ENCODE peak calls at places on chromosomes 4 and X, in seven cellular contexts. One of them, this sample, is unnamed.

GRCh38 chr4:147096667-147097604 is 151.3 kb upstream of the TTC29 start:
- DNase-seq in PC-3: peak; percentile 64
- DNase-seq in GM12878: no peak
- DNase-seq in tibial artery: no peak
- DNase-seq in neuronal stem cell: peak; percentile 50
- DNase-seq in right atrium auricular region: no peak
- DNase-seq in heart right ventricle: no peak
- DNase-seq in this sample: no peak

GRCh38 chr4:159010563-159011260 is 92.2 kb upstream of the RAPGEF2 start:
- DNase-seq in PC-3: peak; percentile 68
- DNase-seq in GM12878: no peak
- DNase-seq in tibial artery: peak; percentile 80
- DNase-seq in neuronal stem cell: no peak
- DNase-seq in right atrium auricular region: peak; percentile 73
- DNase-seq in heart right ventricle: peak; percentile 64
- DNase-seq in this sample: no peak

GRCh38 chrX:130555341-130555740 is 153.6 kb downstream of the RBMX2 start:
- DNase-seq in PC-3: no peak
- DNase-seq in GM12878: no peak
- DNase-seq in tibial artery: no peak
- DNase-seq in neuronal stem cell: no peak
- DNase-seq in right atrium auricular region: no peak
- DNase-seq in heart right ventricle: no peak
- DNase-seq in this sample: peak; percentile 6

GRCh38 chr4:2320746-2321145 is 58.8 kb upstream of the MXD4 start:
- DNase-seq in PC-3: no peak
- DNase-seq in GM12878: no peak
- DNase-seq in tibial artery: peak; percentile 53
- DNase-seq in neuronal stem cell: no peak
- DNase-seq in right atrium auricular region: peak; percentile 42
- DNase-seq in heart right ventricle: no peak
- DNase-seq in this sample: peak; percentile 4

GRCh38 chrX:27987862-27988646 is 6.8 kb upstream of the DCAF8L1 start:
- DNase-seq in PC-3: no peak
- DNase-seq in GM12878: no peak
- DNase-seq in tibial artery: no peak
- DNase-seq in neuronal stem cell: no peak
- DNase-seq in right atrium auricular region: no peak
- DNase-seq in heart right ventricle: no peak
- DNase-seq in this sample: no peak

GRCh38 chrX:63013549-63013948 is 337.6 kb downstream of the SPIN4 start:
- DNase-seq in PC-3: no peak
- DNase-seq in GM12878: no peak
- DNase-seq in tibial artery: no peak
- DNase-seq in neuronal stem cell: no peak
- DNase-seq in right atrium auricular region: no peak
- DNase-seq in heart right ventricle: no peak
- DNase-seq in this sample: no peak

GRCh38 chrX:22360129-22360528 is 87.4 kb downstream of the CBLL2 start:
- DNase-seq in PC-3: no peak
- DNase-seq in GM12878: no peak
- DNase-seq in tibial artery: no peak
- DNase-seq in neuronal stem cell: no peak
- DNase-seq in right atrium auricular region: no peak
- DNase-seq in heart right ventricle: no peak
- DNase-seq in this sample: no peak

GRCh38 chrX:153057281-153057680 is 1.0 kb downstream of the PNMA3 start:
- DNase-seq in PC-3: no peak
- DNase-seq in GM12878: no peak
- DNase-seq in tibial artery: no peak
- DNase-seq in neuronal stem cell: no peak
- DNase-seq in right atrium auricular region: no peak
- DNase-seq in heart right ventricle: no peak
- DNase-seq in this sample: no peak

GRCh38 chrX:37986893-37987292 is 19.5 kb upstream of the SYTL5 start:
- DNase-seq in PC-3: peak; percentile 48
- DNase-seq in GM12878: no peak
- DNase-seq in tibial artery: no peak
- DNase-seq in neuronal stem cell: no peak
- DNase-seq in right atrium auricular region: no peak
- DNase-seq in heart right ventricle: no peak
- DNase-seq in this sample: no peak

GRCh38 chr4:153222162-153222789 is 18.0 kb downstream of the TRIM2 start:
- DNase-seq in PC-3: peak; percentile 79
- DNase-seq in GM12878: no peak
- DNase-seq in tibial artery: peak; percentile 80
- DNase-seq in neuronal stem cell: peak; percentile 80
- DNase-seq in right atrium auricular region: peak; percentile 80
- DNase-seq in heart right ventricle: peak; percentile 58
- DNase-seq in this sample: peak; percentile 67

GRCh38 chr4:7786040-7786439 is 153.6 kb downstream of the AFAP1 start:
- DNase-seq in PC-3: no peak
- DNase-seq in GM12878: no peak
- DNase-seq in tibial artery: peak; percentile 47
- DNase-seq in neuronal stem cell: no peak
- DNase-seq in right atrium auricular region: no peak
- DNase-seq in heart right ventricle: no peak
- DNase-seq in this sample: no peak

GRCh38 chrX:40607381-40607780 is 15.8 kb upstream of the MPC1L start:
- DNase-seq in PC-3: no peak
- DNase-seq in GM12878: no peak
- DNase-seq in tibial artery: no peak
- DNase-seq in neuronal stem cell: no peak
- DNase-seq in right atrium auricular region: no peak
- DNase-seq in heart right ventricle: no peak
- DNase-seq in this sample: no peak

GRCh38 chr4:77800483-77801259 is 18.5 kb downstream of the CNOT6L start:
- DNase-seq in PC-3: no peak
- DNase-seq in GM12878: no peak
- DNase-seq in tibial artery: no peak
- DNase-seq in neuronal stem cell: no peak
- DNase-seq in right atrium auricular region: no peak
- DNase-seq in heart right ventricle: no peak
- DNase-seq in this sample: no peak

GRCh38 chr4:178414881-178415446 is 972.7 kb upstream of the AGA start:
- DNase-seq in PC-3: no peak
- DNase-seq in GM12878: no peak
- DNase-seq in tibial artery: no peak
- DNase-seq in neuronal stem cell: no peak
- DNase-seq in right atrium auricular region: no peak
- DNase-seq in heart right ventricle: no peak
- DNase-seq in this sample: no peak

GRCh38 chr4:114472269-114473032 is 126.2 kb upstream of the UGT8 start:
- DNase-seq in PC-3: no peak
- DNase-seq in GM12878: no peak
- DNase-seq in tibial artery: no peak
- DNase-seq in neuronal stem cell: no peak
- DNase-seq in right atrium auricular region: no peak
- DNase-seq in heart right ventricle: no peak
- DNase-seq in this sample: no peak

GRCh38 chrX:112641449-112641848 is 38.3 kb downstream of the LHFPL1 start:
- DNase-seq in PC-3: no peak
- DNase-seq in GM12878: no peak
- DNase-seq in tibial artery: no peak
- DNase-seq in neuronal stem cell: no peak
- DNase-seq in right atrium auricular region: no peak
- DNase-seq in heart right ventricle: no peak
- DNase-seq in this sample: no peak

GRCh38 chr4:154714339-154715040 is 29.3 kb upstream of the LRAT start:
- DNase-seq in PC-3: peak; percentile 40
- DNase-seq in GM12878: no peak
- DNase-seq in tibial artery: no peak
- DNase-seq in neuronal stem cell: no peak
- DNase-seq in right atrium auricular region: no peak
- DNase-seq in heart right ventricle: no peak
- DNase-seq in this sample: no peak

GRCh38 chrX:136694491-136695087 is 46.6 kb downstream of the CD40LG start:
- DNase-seq in PC-3: peak; percentile 64
- DNase-seq in GM12878: no peak
- DNase-seq in tibial artery: no peak
- DNase-seq in neuronal stem cell: peak; percentile 30
- DNase-seq in right atrium auricular region: no peak
- DNase-seq in heart right ventricle: no peak
- DNase-seq in this sample: peak; percentile 8

GRCh38 chr4:185016946-185017797 is 1.1 kb upstream of the HELT start:
- DNase-seq in PC-3: no peak
- DNase-seq in GM12878: no peak
- DNase-seq in tibial artery: no peak
- DNase-seq in neuronal stem cell: no peak
- DNase-seq in right atrium auricular region: no peak
- DNase-seq in heart right ventricle: no peak
- DNase-seq in this sample: no peak

GRCh38 chr4:188091-188490 is 63.8 kb downstream of the ZNF718 start:
- DNase-seq in PC-3: no peak
- DNase-seq in GM12878: no peak
- DNase-seq in tibial artery: no peak
- DNase-seq in neuronal stem cell: no peak
- DNase-seq in right atrium auricular region: no peak
- DNase-seq in heart right ventricle: no peak
- DNase-seq in this sample: no peak
- H3K9me3 ChIP-seq in PC-3: peaks cover 9% of the 10 kb centered on the region
- H3K9me3 ChIP-seq in GM12878: peaks cover 3% of the 10 kb centered on the region
- H3K9me3 ChIP-seq in tibial artery: peaks cover 89% of the 10 kb centered on the region
- H3K9me3 ChIP-seq in neuronal stem cell: peaks cover 44% of the 10 kb centered on the region
- H3K9me3 ChIP-seq in right atrium auricular region: peaks cover 77% of the 10 kb centered on the region
- H3K9me3 ChIP-seq in heart right ventricle: peaks cover 77% of the 10 kb centered on the region
- H3K9me3 ChIP-seq in this sample: no peaks in the 10 kb centered on the region

GRCh38 chr4:133149364-133149695 is 236 bp downstream of the PCDH10 start:
- DNase-seq in PC-3: no peak
- DNase-seq in GM12878: no peak
- DNase-seq in tibial artery: no peak
- DNase-seq in neuronal stem cell: no peak
- DNase-seq in right atrium auricular region: no peak
- DNase-seq in heart right ventricle: no peak
- DNase-seq in this sample: no peak
- H3K4me3 ChIP-seq in PC-3: peak overlapping the region; percentile 72
- H3K4me3 ChIP-seq in GM12878: no peak overlapping the region
- H3K4me3 ChIP-seq in tibial artery: peak overlapping the region; percentile 72
- H3K4me3 ChIP-seq in neuronal stem cell: peak overlapping the region; percentile 44
- H3K4me3 ChIP-seq in right atrium auricular region: peak overlapping the region; percentile 27
- H3K4me3 ChIP-seq in heart right ventricle: peak overlapping the region; percentile 41
- H3K4me3 ChIP-seq in this sample: peak overlapping the region; percentile 94

DNA sequence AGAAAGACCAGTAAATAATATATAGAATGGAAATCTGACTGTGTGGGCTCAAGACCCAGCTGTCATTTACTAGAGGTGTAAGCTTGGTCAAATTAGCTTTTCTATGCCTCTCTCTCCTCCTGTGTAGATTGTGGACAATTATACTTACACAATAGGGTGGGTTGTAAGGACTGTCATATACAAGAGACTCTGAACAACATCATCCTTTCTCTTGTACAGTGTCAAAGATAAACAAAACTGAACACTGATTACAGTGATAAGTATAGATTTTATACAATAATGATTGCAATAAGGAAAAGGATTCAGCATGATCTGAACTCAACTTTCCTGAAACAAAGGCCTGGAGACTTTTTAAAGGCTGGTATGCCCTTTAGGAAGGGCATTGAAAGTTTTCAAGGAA is 429.2 kb upstream of the HS3ST1 start:
- DNase-seq in PC-3: no peak
- DNase-seq in GM12878: no peak
- DNase-seq in tibial artery: no peak
- DNase-seq in neuronal stem cell: no peak
- DNase-seq in right atrium auricular region: no peak
- DNase-seq in heart right ventricle: no peak
- DNase-seq in this sample: no peak
- H3K9me3 ChIP-seq in PC-3: no peaks in the 10 kb centered on the region
- H3K9me3 ChIP-seq in GM12878: no peaks in the 10 kb centered on the region
- H3K9me3 ChIP-seq in tibial artery: no peaks in the 10 kb centered on the region
- H3K9me3 ChIP-seq in neuronal stem cell: peaks cover 3% of the 10 kb centered on the region
- H3K9me3 ChIP-seq in right atrium auricular region: no peaks in the 10 kb centered on the region
- H3K9me3 ChIP-seq in heart right ventricle: peaks cover 11% of the 10 kb centered on the region
- H3K9me3 ChIP-seq in this sample: no peaks in the 10 kb centered on the region

GRCh38 chrX:7073336-7073735 is 74.2 kb upstream of the STS start:
- DNase-seq in PC-3: no peak
- DNase-seq in GM12878: no peak
- DNase-seq in tibial artery: no peak
- DNase-seq in neuronal stem cell: no peak
- DNase-seq in right atrium auricular region: no peak
- DNase-seq in heart right ventricle: no peak
- DNase-seq in this sample: no peak

GRCh38 chrX:7071390-7071789 is 76.1 kb upstream of the STS start:
- DNase-seq in PC-3: no peak
- DNase-seq in GM12878: no peak
- DNase-seq in tibial artery: no peak
- DNase-seq in neuronal stem cell: no peak
- DNase-seq in right atrium auricular region: no peak
- DNase-seq in heart right ventricle: no peak
- DNase-seq in this sample: no peak

GRCh38 chrX:7074135-7074907 is 73.2 kb upstream of the STS start:
- DNase-seq in PC-3: no peak
- DNase-seq in GM12878: no peak
- DNase-seq in tibial artery: no peak
- DNase-seq in neuronal stem cell: no peak
- DNase-seq in right atrium auricular region: no peak
- DNase-seq in heart right ventricle: no peak
- DNase-seq in this sample: no peak

GRCh38 chrX:7074908-7075204 is 72.7 kb upstream of the STS start:
- DNase-seq in PC-3: no peak
- DNase-seq in GM12878: no peak
- DNase-seq in tibial artery: no peak
- DNase-seq in neuronal stem cell: no peak
- DNase-seq in right atrium auricular region: no peak
- DNase-seq in heart right ventricle: no peak
- DNase-seq in this sample: no peak

GRCh38 chrX:7072856-7073255 is 74.7 kb upstream of the STS start:
- DNase-seq in PC-3: no peak
- DNase-seq in GM12878: no peak
- DNase-seq in tibial artery: no peak
- DNase-seq in neuronal stem cell: no peak
- DNase-seq in right atrium auricular region: no peak
- DNase-seq in heart right ventricle: no peak
- DNase-seq in this sample: no peak
- H3K4me3 ChIP-seq in PC-3: no peak overlapping the region
- H3K4me3 ChIP-seq in GM12878: no peak overlapping the region
- H3K4me3 ChIP-seq in tibial artery: no peak overlapping the region
- H3K4me3 ChIP-seq in neuronal stem cell: no peak overlapping the region
- H3K4me3 ChIP-seq in right atrium auricular region: no peak overlapping the region
- H3K4me3 ChIP-seq in heart right ventricle: no peak overlapping the region
- H3K4me3 ChIP-seq in this sample: no peak overlapping the region

GRCh38 chr4:763191-763810 is 57.7 kb downstream of the PCGF3 start:
- DNase-seq in PC-3: no peak
- DNase-seq in GM12878: no peak
- DNase-seq in tibial artery: no peak
- DNase-seq in neuronal stem cell: no peak
- DNase-seq in right atrium auricular region: no peak
- DNase-seq in heart right ventricle: no peak
- DNase-seq in this sample: no peak
- H3K9me3 ChIP-seq in PC-3: no peaks in the 10 kb centered on the region
- H3K9me3 ChIP-seq in GM12878: no peaks in the 10 kb centered on the region
- H3K9me3 ChIP-seq in tibial artery: peaks cover 84% of the 10 kb centered on the region
- H3K9me3 ChIP-seq in neuronal stem cell: peaks cover 26% of the 10 kb centered on the region
- H3K9me3 ChIP-seq in right atrium auricular region: no peaks in the 10 kb centered on the region
- H3K9me3 ChIP-seq in heart right ventricle: no peaks in the 10 kb centered on the region
- H3K9me3 ChIP-seq in this sample: peaks cover 5% of the 10 kb centered on the region

This sample was measured in BE2C.